ENCODE peak calls at places on chromosomes 11 and 22, in six cellular contexts. C is neural progenitor cell, F is fibroblast of lung, X is keratinocyte, S is A673, T is K562. J is an unnamed sample. For H3K4me1, the result is how much of the 10 kb centered on the place peaks cover.

GRCh38 chr11:22582011-22582410 is 43.6 kb downstream of the FANCF start:
- DNase-seq in X (no peak), S (no peak), F (no peak), C (no peak), T (no peak), J (peak)

GRCh38 chr22:45885941-45886395 is 91.0 kb downstream of the WNT7B start:
- DNase-seq in T (no peak), C (no peak), X (no peak), F (no peak), S (no peak), J (no peak)

GRCh38 chr22:24595863-24596262 is 3.0 kb upstream of the LRRC75B start:
- DNase-seq in F (no peak), C (no peak), T (no peak), S (no peak), X (no peak), J (no peak)

GRCh38 chr11:57150454-57150917 is 31.3 kb upstream of the LRRC55 start:
- DNase-seq in X (no peak), F (peak), S (no peak), T (peak), C (no peak), J (no peak)

GRCh38 chr11:82750643-82751139 is 17.0 kb upstream of the FAM181B start:
- DNase-seq in F (no peak), X (no peak), S (peak), T (no peak), C (peak), J (peak)

GRCh38 chr11:26522912-26523610 is 49.0 kb downstream of the MUC15 start:
- DNase-seq in T (peak), F (peak), X (no peak), S (peak), C (peak), J (peak)

GRCh38 chr11:45603930-45604682 is 61.3 kb downstream of the CHST1 start:
- DNase-seq in X (no peak), S (no peak), T (no peak), C (peak), F (no peak), J (no peak)

GRCh38 chr22:24681236-24681635 is 78.2 kb downstream of the GGT1 start:
- DNase-seq in S (no peak), F (peak), C (no peak), X (no peak), T (no peak), J (no peak)

GRCh38 chr11:124872741-124873140 is 7.5 kb downstream of the ROBO3 start:
- DNase-seq in C (peak), F (no peak), X (no peak), T (peak), S (no peak), J (no peak)

GRCh38 chr11:2211113-2211971 is 39.7 kb upstream of the TH start:
- DNase-seq in C (peak), F (no peak), S (no peak), X (no peak), T (no peak), J (no peak)

GRCh38 chr22:23179381-23180294 is 671 bp upstream of the BCR start:
- DNase-seq in C (peak), F (no peak), T (peak), S (peak), X (no peak), J (peak)

GRCh38 chr22:37485714-37486223 is 415 bp downstream of the MFNG start:
- DNase-seq in S (no peak), X (no peak), C (no peak), T (no peak), F (no peak), J (peak)

GRCh38 chr22:30861688-30862552 is 106.7 kb downstream of the MORC2 start:
- DNase-seq in X (no peak), F (no peak), T (no peak), S (no peak), C (no peak), J (no peak)

GRCh38 chr22:47210686-47211085 is 448.2 kb downstream of the TBC1D22A start:
- DNase-seq in X (no peak), F (no peak), C (no peak), S (no peak), T (no peak), J (no peak)

GRCh38 chr11:57546869-57547518 is 9.6 kb downstream of the SMTNL1 start:
- DNase-seq in T (peak), X (no peak), S (peak), F (peak), C (peak), J (peak)

GRCh38 chr22:45096256-45096907 is 67.3 kb upstream of the NUP50 start:
- DNase-seq in T (peak), X (no peak), S (peak), F (peak), C (peak), J (peak)

GRCh38 chr11:118699508-118700220 is 20.2 kb upstream of the TREH start:
- DNase-seq in C (no peak), T (no peak), F (no peak), X (no peak), S (no peak), J (no peak)

GRCh38 chr11:117384045-117384444 is 56.4 kb downstream of the CEP164 start:
- DNase-seq in S (no peak), X (peak), C (no peak), F (peak), T (no peak), J (no peak)

GRCh38 chr11:122784325-122785155 is 53.8 kb upstream of the CRTAM start:
- DNase-seq in T (no peak), F (peak), C (no peak), S (no peak), X (no peak), J (no peak)

GRCh38 chr11:27228891-27229290 is 134.1 kb downstream of the CCDC34 start:
- DNase-seq in X (no peak), C (no peak), S (no peak), F (no peak), T (no peak), J (no peak)

GRCh38 chr11:65589444-65590239 is 6.0 kb downstream of the KCNK7 start:
- DNase-seq in X (no peak), C (no peak), T (peak), S (no peak), F (no peak), J (no peak)

GRCh38 chr11:44849922-44850321 is 100.8 kb downstream of the TP53I11 start:
- DNase-seq in S (no peak), X (no peak), F (no peak), T (no peak), C (no peak), J (no peak)

GRCh38 chr11:46277623-46278386 is at the start of gene CREB3L1:
- DNase-seq in C (peak), F (peak), S (peak), X (no peak), T (no peak), J (no peak)

GRCh38 chr11:2599561-2600189 is 100.1 kb downstream of the KCNQ1OT1 start:
- DNase-seq in S (no peak), X (no peak), F (no peak), T (peak), C (no peak), J (no peak)

GRCh38 chr11:76141901-76142300 is 64.4 kb downstream of the WNT11 start:
- DNase-seq in F (no peak), T (no peak), C (no peak), X (no peak), S (no peak), J (no peak)

GRCh38 chr22:20107951-20108756 is 7.8 kb upstream of the RANBP1 start:
- DNase-seq in S (no peak), F (no peak), C (no peak), T (no peak), X (no peak), J (no peak)

GRCh38 chr22:22387386-22387736 is 121.2 kb downstream of the ZNF280B start:
- DNase-seq in F (no peak), X (no peak), S (no peak), T (no peak), C (no peak), J (no peak)

GRCh38 chr11:6397636-6398035 is 7.4 kb downstream of the SMPD1 start:
- DNase-seq in T (no peak), X (no peak), S (no peak), F (peak), C (no peak), J (no peak)

GRCh38 chr11:98107736-98108135 is 913.0 kb upstream of the CNTN5 start:
- DNase-seq in F (no peak), T (no peak), X (no peak), C (no peak), S (peak), J (no peak)

GRCh38 chr11:126969865-126970479 is 30.6 kb downstream of the KIRREL3 start:
- DNase-seq in T (peak), C (peak), S (peak), X (no peak), F (peak), J (peak)

GRCh38 chr11:125701858-125702621 is 21.4 kb upstream of the ACRV1 start:
- DNase-seq in X (no peak), S (no peak), C (peak), F (no peak), T (no peak), J (no peak)

GRCh38 chr22:46410291-46410808 is 74.8 kb downstream of the TRMU start:
- DNase-seq in T (no peak), X (no peak), F (no peak), C (no peak), S (no peak), J (no peak)

GRCh38 chr11:127052420-127052819 is 51.9 kb upstream of the KIRREL3 start:
- DNase-seq in S (no peak), T (no peak), C (peak), X (no peak), F (no peak), J (no peak)

GRCh38 chr22:23060612-23061400 is 9.5 kb upstream of the GNAZ start:
- DNase-seq in X (no peak), S (no peak), C (no peak), F (no peak), T (no peak), J (no peak)

GRCh38 chr11:95565692-95566091 is 223.9 kb downstream of the FAM76B start:
- DNase-seq in S (peak), X (no peak), T (no peak), C (peak), F (no peak), J (no peak)

GRCh38 chr11:1872267-1872985 is 19.3 kb downstream of the PRR33 start:
- DNase-seq in S (no peak), X (no peak), F (no peak), C (no peak), T (no peak), J (no peak)

GRCh38 chr11:14075118-14075601 is 112.6 kb downstream of the SPON1 start:
- DNase-seq in C (peak), T (no peak), F (peak), S (no peak), X (no peak), J (no peak)

GRCh38 chr22:37560682-37561208 is 465 bp downstream of the CDC42EP1 start:
- DNase-seq in T (no peak), F (peak), X (no peak), C (peak), S (no peak), J (no peak)

GRCh38 chr11:66598993-66599392 is 6.0 kb downstream of the CCS start:
- DNase-seq in C (no peak), X (no peak), F (no peak), T (no peak), S (no peak), J (no peak)

GRCh38 chr11:66604161-66604560 is 11.2 kb downstream of the CCS start:
- DNase-seq in T (peak), C (no peak), X (no peak), S (no peak), F (no peak), J (no peak)

GRCh38 chr11:66603072-66603471 is 10.1 kb downstream of the CCS start:
- DNase-seq in X (no peak), S (no peak), F (no peak), C (no peak), T (no peak), J (no peak)

GRCh38 chr11:66600219-66600923 is 7.4 kb downstream of the CCS start:
- DNase-seq in C (no peak), F (peak), S (no peak), X (no peak), T (no peak), J (no peak)

DNA sequence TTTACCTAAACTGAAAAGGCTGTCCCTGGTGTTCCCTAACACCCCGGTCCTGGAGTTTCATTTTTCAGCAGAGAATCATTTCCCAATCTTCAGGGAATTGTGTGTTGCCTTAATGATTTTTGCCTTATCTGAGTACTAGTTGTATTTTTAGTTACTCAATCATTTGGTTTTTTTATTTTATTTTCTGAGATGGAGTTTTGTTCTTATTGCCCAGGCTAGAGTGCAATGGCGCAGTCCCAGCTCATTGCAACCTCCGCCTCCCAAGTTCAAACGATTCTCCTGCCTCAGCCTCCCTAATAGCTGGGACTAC is 7.9 kb downstream of the CCS start:
- DNase-seq in C (no peak), F (no peak), X (no peak), S (no peak), T (no peak), J (no peak)
- H3K27ac ChIP-seq in C (no peak), F (no peak), X (no peak), S (no peak), T (no peak), J (no peak)

DNA sequence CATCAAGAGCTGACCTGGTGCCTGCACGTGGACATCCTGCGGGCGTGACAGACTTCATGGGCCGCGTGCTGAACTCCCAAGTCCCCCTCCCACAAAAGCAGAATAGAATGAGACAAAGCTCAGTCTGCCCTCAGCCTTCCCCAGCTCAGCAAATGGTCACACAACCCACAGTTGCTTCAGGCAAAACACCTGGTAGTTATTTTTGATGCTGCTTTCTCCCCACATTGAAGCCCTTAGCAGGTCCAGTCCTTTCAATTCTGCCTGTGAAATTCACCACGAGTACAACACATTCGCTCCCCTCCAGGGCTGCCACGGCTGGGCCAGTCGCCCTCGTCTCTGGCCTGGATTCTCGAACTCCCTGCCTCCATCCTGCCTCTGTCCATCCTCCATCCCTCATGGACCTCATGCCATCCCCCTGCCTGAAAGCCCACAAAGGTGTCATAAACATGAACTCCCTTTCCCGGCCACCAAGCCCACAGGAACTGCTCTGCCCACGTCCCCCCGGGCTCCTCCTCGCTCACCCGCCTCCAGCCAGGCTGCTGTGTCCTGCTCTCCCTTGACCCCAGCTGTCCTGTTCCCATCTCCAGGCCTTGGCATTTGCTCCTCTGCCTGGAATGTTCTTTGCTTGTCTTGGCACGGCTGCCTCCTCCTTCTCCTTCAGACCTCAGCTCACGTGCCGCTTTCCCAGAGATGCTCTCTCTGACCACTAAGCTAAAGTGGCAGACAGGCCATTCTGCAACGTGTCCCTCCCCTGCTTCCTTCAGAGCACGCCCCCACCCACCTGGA is 42.1 kb downstream of the SCUBE1 start:
- DNase-seq in X (no peak), T (no peak), F (no peak), S (no peak), C (no peak), J (peak)
- TF ChIP-seq EZH2 in X (no peak), T (no peak), F (no peak), S (no peak), C (no peak), J (no peak)

GRCh38 chr11:15967166-15967565 is 389.2 kb downstream of the SOX6 start:
- DNase-seq in S (peak), T (peak), C (no peak), X (peak), F (no peak), J (no peak)
- H3K4me1 ChIP-seq in S (under half), T (under half), C (under half), X (half or more), F (under half), J (under half)

GRCh38 chr22:42816339-42816738 is 40.7 kb downstream of the ARFGAP3 start:
- DNase-seq in S (no peak), C (no peak), F (no peak), X (no peak), T (no peak), J (no peak)
- H3K27ac ChIP-seq in S (no peak), C (no peak), F (no peak), X (no peak), T (no peak), J (no peak)

GRCh38 chr11:19345848-19346681 is 105.3 kb upstream of the E2F8 start:
- DNase-seq in S (peak), T (no peak), X (no peak), C (peak), F (no peak), J (peak)
- TF ChIP-seq EZH2 in S (peak), T (no peak), X (peak), C (peak), F (peak), J (no peak)

GRCh38 chr22:39364646-39365405 is 15.0 kb downstream of the SYNGR1 start:
- DNase-seq in C (no peak), F (peak), T (no peak), X (no peak), S (no peak), J (no peak)

GRCh38 chr22:39365406-39365782 is 15.6 kb downstream of the SYNGR1 start:
- DNase-seq in X (no peak), F (no peak), T (no peak), S (no peak), C (no peak), J (no peak)

GRCh38 chr22:39362271-39362670 is 12.5 kb downstream of the SYNGR1 start:
- DNase-seq in X (no peak), C (no peak), S (no peak), F (no peak), T (no peak), J (no peak)

GRCh38 chr22:39362932-39363331 is 13.1 kb downstream of the SYNGR1 start:
- DNase-seq in S (no peak), X (no peak), T (no peak), F (no peak), C (no peak), J (no peak)

GRCh38 chr22:39363751-39364484 is 14.1 kb downstream of the SYNGR1 start:
- DNase-seq in X (no peak), F (no peak), C (peak), S (no peak), T (peak), J (no peak)
- H3K4me1 ChIP-seq in X (under half), F (under half), C (under half), S (under half), T (under half), J (under half)

DNA sequence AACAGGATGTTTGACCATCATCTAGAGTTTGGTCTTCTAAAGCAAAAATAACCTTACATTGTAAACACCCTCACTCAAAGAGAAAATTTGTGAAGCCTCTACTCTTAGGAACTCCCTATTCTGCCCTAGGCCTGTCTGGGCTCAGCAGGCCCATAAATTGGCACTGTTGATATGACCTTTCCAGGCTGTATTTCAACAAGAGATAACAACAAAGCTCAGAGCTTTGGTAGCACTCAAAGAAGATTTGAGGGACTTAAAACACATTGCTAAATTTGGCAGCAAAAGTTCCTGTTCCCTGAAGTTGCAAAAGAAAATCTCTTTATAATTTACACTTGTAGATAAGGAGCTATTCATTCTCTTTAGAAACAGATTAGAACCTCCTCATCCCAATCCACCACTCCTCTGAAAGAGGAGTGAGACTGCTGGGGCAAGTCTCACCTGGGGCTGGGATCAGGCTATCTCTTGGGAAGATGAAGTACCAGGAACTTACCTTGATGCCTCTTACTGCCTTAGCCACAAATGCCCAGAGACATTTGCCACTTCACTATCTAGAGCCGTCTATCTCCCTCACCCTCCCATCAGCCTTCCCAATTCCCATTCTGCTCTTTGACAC is 110.4 kb upstream of the AKIP1 start:
- DNase-seq in X (no peak), F (no peak), C (no peak), T (no peak), S (no peak), J (no peak)
- H3K27ac ChIP-seq in X (no peak), F (no peak), C (no peak), T (no peak), S (no peak), J (peak)

GRCh38 chr11:69558519-69558941 is 77.1 kb downstream of the LINC01488 start:
- DNase-seq in F (no peak), S (no peak), T (no peak), C (no peak), X (no peak), J (no peak)
- TF ChIP-seq EZH2 in F (no peak), S (no peak), T (no peak), C (no peak), X (no peak), J (no peak)

GRCh38 chr11:94545641-94546470 is 2.1 kb downstream of the FUT4 start:
- DNase-seq in C (no peak), F (no peak), T (no peak), X (no peak), S (no peak), J (no peak)
- H3K4me1 ChIP-seq in C (under half), F (under half), T (under half), X (under half), S (under half), J (under half)